ENCODE peak calls at places on chromosomes 3 and 15, in eight cellular contexts. E is stimulated activated CD8-positive, alpha-beta memory T cell treated with anti-CD3 and anti-CD28 coated beads, Interleukin-15, amount 100 ng/mL, for 24 hours; C is H54; O is HTR-8/SVneo; H is occipital lobe; G is naive thymus-derived CD4-positive, alpha-beta T cell; L is HEK293T; W is psoas muscle. A is an unnamed sample.

GRCh38 chr3:131477813-131478212 is 25.0 kb downstream of the MRPL3 start:
- DNase-seq in E (no peak), C (no peak), O (no peak), H (no peak), G (no peak), L (no peak), W (no peak), A (no peak)

GRCh38 chr15:34810455-34811146 is 15.3 kb upstream of the ACTC1 start:
- DNase-seq in E (no peak), C (peak), O (peak), H (no peak), G (no peak), L (no peak), W (no peak), A (no peak)

GRCh38 chr3:57753016-57753415 is 3.1 kb upstream of the SLMAP start:
- DNase-seq in E (no peak), C (no peak), O (no peak), H (no peak), G (no peak), L (no peak), W (no peak), A (no peak)

GRCh38 chr15:65952425-65953053 is 83.2 kb downstream of the RAB11A start:
- DNase-seq in E (no peak), C (peak), O (peak), H (no peak), G (no peak), L (peak), W (no peak), A (no peak)

GRCh38 chr3:50260027-50260941 is 8.7 kb upstream of the SEMA3B start:
- DNase-seq in E (peak), C (peak), O (peak), H (peak), G (peak), L (peak), W (peak), A (peak)

GRCh38 chr3:87621667-87622066 is 345.3 kb upstream of the POU1F1 start:
- DNase-seq in E (no peak), C (no peak), O (no peak), H (no peak), G (no peak), L (no peak), W (no peak), A (no peak)

GRCh38 chr15:101024111-101024695 is 105.0 kb downstream of the LRRK1 start:
- DNase-seq in E (no peak), C (no peak), O (no peak), H (peak), G (no peak), L (no peak), W (no peak), A (no peak)

GRCh38 chr3:12750223-12750622 is 8.8 kb downstream of the TMEM40 start:
- DNase-seq in E (no peak), C (peak), O (peak), H (peak), G (no peak), L (no peak), W (no peak), A (no peak)

GRCh38 chr3:52126036-52126435 is 28.2 kb downstream of the POC1A start:
- DNase-seq in E (no peak), C (no peak), O (no peak), H (no peak), G (no peak), L (no peak), W (peak), A (no peak)